ENCODE peak calls at places on chromosomes 1 and 21, in ten cellular contexts. K, Q, W, F, T, C, A, R, L and P are unnamed samples.
A peak's percentile ranks its signal among the peaks of the same experiment; 100 is the strongest.

GRCh38 chr21:19607983-19608668 is 1204.5 kb upstream of the TMPRSS15 start:
- DNase-seq in K (no peak), Q (peak; percentile 19), W (no peak), F (no peak), T (no peak), C (peak; percentile 29), A (no peak), R (no peak), L (no peak), P (no peak)

GRCh38 chr1:189654906-189655305 is 822.8 kb downstream of the BRINP3 start:
- DNase-seq in K (no peak), Q (no peak), W (no peak), F (no peak), T (no peak), C (no peak), A (no peak), R (no peak), L (no peak), P (no peak)

GRCh38 chr1:153662269-153662668 is 3.8 kb downstream of the SNAPIN start:
- DNase-seq in K (no peak), Q (no peak), W (no peak), F (no peak), T (no peak), C (no peak), A (no peak), R (no peak), L (no peak), P (no peak)

GRCh38 chr1:60848583-60849188 is 233.7 kb upstream of the NFIA start:
- DNase-seq in K (no peak), Q (no peak), W (no peak), F (no peak), T (no peak), C (peak; percentile 53), A (no peak), R (no peak), L (no peak), P (no peak)

GRCh38 chr21:44957901-44958451 is 18.1 kb downstream of the SLX9 start:
- DNase-seq in K (no peak), Q (no peak), W (no peak), F (no peak), T (no peak), C (no peak), A (no peak), R (no peak), L (peak; percentile 52), P (no peak)

GRCh38 chr1:210828996-210829596 is 304.9 kb downstream of the KCNH1 start:
- DNase-seq in K (no peak), Q (no peak), W (no peak), F (no peak), T (no peak), C (no peak), A (no peak), R (no peak), L (no peak), P (no peak)

GRCh38 chr1:152348447-152348846 is 11.4 kb downstream of the FLG2 start:
- DNase-seq in K (no peak), Q (no peak), W (no peak), F (no peak), T (no peak), C (no peak), A (no peak), R (no peak), L (no peak), P (no peak)

GRCh38 chr1:202349263-202349928 is 897 bp downstream of the PPP1R12B start:
- DNase-seq in K (no peak), Q (no peak), W (peak; percentile 26), F (no peak), T (no peak), C (peak; percentile 81), A (peak; percentile 12), R (no peak), L (no peak), P (no peak)

GRCh38 chr1:11746795-11747487 is 11.0 kb downstream of the AGTRAP start:
- DNase-seq in K (no peak), Q (peak; percentile 79), W (no peak), F (no peak), T (no peak), C (no peak), A (no peak), R (no peak), L (peak; percentile 56), P (no peak)

GRCh38 chr1:182816863-182817262 is 22.3 kb upstream of the DHX9 start:
- DNase-seq in K (no peak), Q (no peak), W (no peak), F (no peak), T (no peak), C (no peak), A (no peak), R (no peak), L (no peak), P (no peak)

GRCh38 chr21:40381111-40381510 is 465.8 kb downstream of the DSCAM start:
- DNase-seq in K (no peak), Q (no peak), W (no peak), F (no peak), T (no peak), C (no peak), A (no peak), R (no peak), L (no peak), P (no peak)

GRCh38 chr21:34807881-34808568 is 139.2 kb downstream of the CLIC6 start:
- DNase-seq in K (peak; percentile 37), Q (no peak), W (no peak), F (no peak), T (peak; percentile 50), C (no peak), A (no peak), R (peak; percentile 43), L (no peak), P (peak; percentile 81)

GRCh38 chr1:217134857-217135568 is 411.8 kb upstream of the ESRRG start:
- DNase-seq in K (no peak), Q (peak; percentile 16), W (no peak), F (no peak), T (no peak), C (no peak), A (no peak), R (no peak), L (peak; percentile 31), P (no peak)

GRCh38 chr1:3633344-3634058 is 8.7 kb downstream of the TPRG1L start:
- DNase-seq in K (no peak), Q (no peak), W (no peak), F (no peak), T (no peak), C (no peak), A (no peak), R (no peak), L (peak; percentile 20), P (no peak)

GRCh38 chr1:192979542-192979941 is 79.6 kb downstream of the UCHL5 start:
- DNase-seq in K (no peak), Q (no peak), W (no peak), F (no peak), T (no peak), C (no peak), A (no peak), R (no peak), L (no peak), P (no peak)

GRCh38 chr21:45327458-45328197 is 39.9 kb upstream of the POFUT2 start:
- DNase-seq in K (no peak), Q (peak; percentile 36), W (no peak), F (no peak), T (no peak), C (no peak), A (no peak), R (no peak), L (peak; percentile 8), P (no peak)

GRCh38 chr1:179043907-179044306 is 18.2 kb downstream of the FAM20B start:
- DNase-seq in K (no peak), Q (no peak), W (no peak), F (no peak), T (no peak), C (no peak), A (no peak), R (no peak), L (no peak), P (no peak)

GRCh38 chr1:207050768-207051614 is at the start of gene YOD1:
- DNase-seq in K (peak; percentile 93), Q (peak; percentile 95), W (peak; percentile 82), F (peak; percentile 96), T (peak; percentile 83), C (peak; percentile 98), A (peak; percentile 94), R (peak; percentile 91), L (peak; percentile 96), P (peak; percentile 79)
- TF ChIP-seq POLR2A in K (no peak), Q (no peak), W (peak; percentile 59), F (no peak), T (peak; percentile 67), C (peak; percentile 94), A (peak; percentile 26), R (peak; percentile 42), L (peak; percentile 39), P (peak; percentile 39)

GRCh38 chr1:13589403-13589802 is 5.8 kb downstream of the PDPN start:
- DNase-seq in K (no peak), Q (no peak), W (no peak), F (no peak), T (no peak), C (no peak), A (no peak), R (no peak), L (no peak), P (no peak)

GRCh38 chr1:13593511-13594131 is 10.0 kb downstream of the PDPN start:
- DNase-seq in K (no peak), Q (peak; percentile 28), W (no peak), F (peak; percentile 88), T (no peak), C (no peak), A (peak; percentile 26), R (peak; percentile 75), L (peak; percentile 50), P (peak; percentile 66)

GRCh38 chr1:13587256-13588030 is 3.8 kb downstream of the PDPN start:
- DNase-seq in K (no peak), Q (no peak), W (peak; percentile 22), F (no peak), T (no peak), C (no peak), A (no peak), R (no peak), L (no peak), P (no peak)

GRCh38 chr1:13588946-13589345 is 5.3 kb downstream of the PDPN start:
- DNase-seq in K (no peak), Q (no peak), W (no peak), F (no peak), T (no peak), C (no peak), A (no peak), R (no peak), L (no peak), P (no peak)

GRCh38 chr1:13590486-13590885 is 6.9 kb downstream of the PDPN start:
- DNase-seq in K (no peak), Q (no peak), W (no peak), F (no peak), T (no peak), C (no peak), A (no peak), R (no peak), L (no peak), P (no peak)
- H3K27ac ChIP-seq in K (no peak overlapping the region), Q (no peak overlapping the region), W (no peak overlapping the region), F (no peak overlapping the region), T (no peak overlapping the region), C (no peak overlapping the region), A (no peak overlapping the region), R (no peak overlapping the region), L (no peak overlapping the region), P (no peak overlapping the region)

GRCh38 chr1:205291577-205291976 is 30.0 kb downstream of the NUAK2 start:
- DNase-seq in K (no peak), Q (no peak), W (no peak), F (no peak), T (no peak), C (no peak), A (no peak), R (no peak), L (no peak), P (no peak)
- H3K4me1 ChIP-seq in K (peaks cover 33% of the 10 kb centered on the region), Q (peaks cover 16% of the 10 kb centered on the region), W (no peaks in the 10 kb centered on the region), F (peaks cover 29% of the 10 kb centered on the region), T (peaks cover 73% of the 10 kb centered on the region), C (peaks cover 16% of the 10 kb centered on the region), A (peaks cover 46% of the 10 kb centered on the region), R (peaks cover 6% of the 10 kb centered on the region), L (peaks cover 28% of the 10 kb centered on the region), P (peaks cover 4% of the 10 kb centered on the region)

GRCh38 chr1:184691719-184692324 is 62.8 kb downstream of the EDEM3 start:
- DNase-seq in K (no peak), Q (no peak), W (peak; percentile 35), F (no peak), T (peak; percentile 14), C (peak; percentile 44), A (no peak), R (peak; percentile 22), L (no peak), P (no peak)
- TF ChIP-seq POLR2A in K (no peak), Q (no peak), W (no peak), F (no peak), T (no peak), C (no peak), A (no peak), R (no peak), L (no peak), P (no peak)